ENCODE peak calls at places on chromosomes 3 and 15, in six cellular contexts. M is stimulated activated CD4-positive, alpha-beta T cell treated with anti-CD3 and anti-CD28 coated beads, Interleukin-4, amount 100 ng/mL, for 1 hour; E is head of caudate nucleus; T is stimulated activated CD8-positive, alpha-beta memory T cell treated with anti-CD3 and anti-CD28 coated beads, Interleukin-7, amount 100 ng/mL, for 1 hour; H is HFFc6; Q is pons. Z is an unnamed sample.

GRCh38 chr3:159486580-159486979 is 502.1 kb upstream of the IL12A start:
- DNase-seq in M (no peak), E (no peak), T (no peak), H (peak; percentile 32), Q (no peak), Z (no peak)

GRCh38 chr3:60949146-60949545 is 302.1 kb downstream of the FHIT start:
- DNase-seq in M (no peak), E (peak; percentile 70), T (no peak), H (no peak), Q (no peak), Z (no peak)

GRCh38 chr3:194450341-194450740 is 36.5 kb downstream of the ATP13A3 start:
- DNase-seq in M (no peak), E (no peak), T (no peak), H (no peak), Q (no peak), Z (no peak)

GRCh38 chr15:52021892-52022540 is 3.0 kb downstream of the MAPK6 start:
- DNase-seq in M (no peak), E (no peak), T (no peak), H (no peak), Q (no peak), Z (no peak)

GRCh38 chr3:69869643-69870042 is 129.9 kb upstream of the SAMMSON start:
- DNase-seq in M (no peak), E (no peak), T (no peak), H (peak; percentile 45), Q (no peak), Z (no peak)

GRCh38 chr15:78727561-78727960 is 83.7 kb downstream of the ADAMTS7 start:
- DNase-seq in M (no peak), E (no peak), T (no peak), H (no peak), Q (no peak), Z (no peak)

GRCh38 chr3:160720123-160720746 is 35.8 kb upstream of the PPM1L start:
- DNase-seq in M (no peak), E (no peak), T (no peak), H (no peak), Q (no peak), Z (no peak)

GRCh38 chr15:60006203-60006782 is 2.2 kb downstream of the FOXB1 start:
- DNase-seq in M (peak; percentile 54), E (no peak), T (peak; percentile 16), H (no peak), Q (peak; percentile 40), Z (peak; percentile 66)

GRCh38 chr3:193620650-193621049 is 27.6 kb downstream of the OPA1 start:
- DNase-seq in M (no peak), E (no peak), T (no peak), H (no peak), Q (peak; percentile 58), Z (no peak)

GRCh38 chr3:127589600-127590281 is 792 bp downstream of the TPRA1 start:
- DNase-seq in M (peak; percentile 15), E (no peak), T (no peak), H (no peak), Q (no peak), Z (peak; percentile 23)